ENCODE peak calls at places on chromosomes 4 and X, in seven cellular contexts. One of them, this sample, is unnamed.

GRCh38 chrX:44400588-44400987 is 57.1 kb upstream of the EFHC2 start:
- DNase-seq in WERI-Rb-1: no peak
- DNase-seq in upper lobe of left lung: no peak
- DNase-seq in AG04450: peak; percentile 80
- DNase-seq in coronary artery: no peak
- DNase-seq in H9: no peak
- DNase-seq in PC-9: peak; percentile 64
- DNase-seq in this sample: no peak

GRCh38 chr4:141686929-141687328 is 50.5 kb downstream of the IL15 start:
- DNase-seq in WERI-Rb-1: no peak
- DNase-seq in upper lobe of left lung: no peak
- DNase-seq in AG04450: no peak
- DNase-seq in coronary artery: no peak
- DNase-seq in H9: no peak
- DNase-seq in PC-9: no peak
- DNase-seq in this sample: no peak

GRCh38 chr4:8847764-8848163 is 23.9 kb downstream of the HMX1 start:
- DNase-seq in WERI-Rb-1: peak; percentile 48
- DNase-seq in upper lobe of left lung: no peak
- DNase-seq in AG04450: no peak
- DNase-seq in coronary artery: peak; percentile 16
- DNase-seq in H9: peak; percentile 26
- DNase-seq in PC-9: no peak
- DNase-seq in this sample: no peak

GRCh38 chrX:46561931-46562721 is 11.4 kb upstream of the CHST7 start:
- DNase-seq in WERI-Rb-1: no peak
- DNase-seq in upper lobe of left lung: peak; percentile 64
- DNase-seq in AG04450: no peak
- DNase-seq in coronary artery: no peak
- DNase-seq in H9: no peak
- DNase-seq in PC-9: no peak
- DNase-seq in this sample: peak; percentile 32

GRCh38 chrX:20265221-20265725 is 1.4 kb downstream of the RPS6KA3 start:
- DNase-seq in WERI-Rb-1: peak; percentile 31
- DNase-seq in upper lobe of left lung: peak; percentile 77
- DNase-seq in AG04450: peak; percentile 60
- DNase-seq in coronary artery: peak; percentile 79
- DNase-seq in H9: peak; percentile 42
- DNase-seq in PC-9: peak; percentile 49
- DNase-seq in this sample: peak; percentile 40

GRCh38 chr4:143377635-143378099 is 41.0 kb downstream of the GAB1 start:
- DNase-seq in WERI-Rb-1: no peak
- DNase-seq in upper lobe of left lung: no peak
- DNase-seq in AG04450: no peak
- DNase-seq in coronary artery: no peak
- DNase-seq in H9: no peak
- DNase-seq in PC-9: no peak
- DNase-seq in this sample: no peak

GRCh38 chr4:70158576-70158975 is 4.5 kb downstream of the PRR27 start:
- DNase-seq in WERI-Rb-1: no peak
- DNase-seq in upper lobe of left lung: no peak
- DNase-seq in AG04450: no peak
- DNase-seq in coronary artery: no peak
- DNase-seq in H9: no peak
- DNase-seq in PC-9: no peak
- DNase-seq in this sample: no peak

GRCh38 chr4:42282081-42282901 is 115.0 kb upstream of the SHISA3 start:
- DNase-seq in WERI-Rb-1: peak; percentile 62
- DNase-seq in upper lobe of left lung: no peak
- DNase-seq in AG04450: peak; percentile 29
- DNase-seq in coronary artery: no peak
- DNase-seq in H9: peak; percentile 59
- DNase-seq in PC-9: no peak
- DNase-seq in this sample: no peak

GRCh38 chrX:86047174-86047991 is at the start of gene CHM:
- DNase-seq in WERI-Rb-1: peak; percentile 70
- DNase-seq in upper lobe of left lung: peak; percentile 66
- DNase-seq in AG04450: peak; percentile 45
- DNase-seq in coronary artery: peak; percentile 77
- DNase-seq in H9: peak; percentile 67
- DNase-seq in PC-9: peak; percentile 73
- DNase-seq in this sample: peak; percentile 19

GRCh38 chr4:87677731-87678130 is 27.7 kb downstream of the DMP1 start:
- DNase-seq in WERI-Rb-1: no peak
- DNase-seq in upper lobe of left lung: no peak
- DNase-seq in AG04450: no peak
- DNase-seq in coronary artery: no peak
- DNase-seq in H9: no peak
- DNase-seq in PC-9: no peak
- DNase-seq in this sample: peak; percentile 62

GRCh38 chr4:40309250-40309774 is 25.8 kb upstream of the CHRNA9 start:
- DNase-seq in WERI-Rb-1: peak; percentile 92
- DNase-seq in upper lobe of left lung: peak; percentile 93
- DNase-seq in AG04450: peak; percentile 56
- DNase-seq in coronary artery: peak; percentile 83
- DNase-seq in H9: peak; percentile 94
- DNase-seq in PC-9: peak; percentile 66
- DNase-seq in this sample: peak; percentile 88

GRCh38 chr4:1767770-1768366 is 25.2 kb upstream of the FGFR3 start:
- DNase-seq in WERI-Rb-1: peak; percentile 90
- DNase-seq in upper lobe of left lung: peak; percentile 68
- DNase-seq in AG04450: no peak
- DNase-seq in coronary artery: no peak
- DNase-seq in H9: peak; percentile 86
- DNase-seq in PC-9: no peak
- DNase-seq in this sample: no peak

GRCh38 chr4:90121961-90122748 is 5.0 kb upstream of the CCSER1 start:
- DNase-seq in WERI-Rb-1: no peak
- DNase-seq in upper lobe of left lung: no peak
- DNase-seq in AG04450: no peak
- DNase-seq in coronary artery: no peak
- DNase-seq in H9: no peak
- DNase-seq in PC-9: peak; percentile 49
- DNase-seq in this sample: no peak

GRCh38 chr4:138978600-138978999 is 37.0 kb upstream of the NOCT start:
- DNase-seq in WERI-Rb-1: no peak
- DNase-seq in upper lobe of left lung: no peak
- DNase-seq in AG04450: no peak
- DNase-seq in coronary artery: no peak
- DNase-seq in H9: no peak
- DNase-seq in PC-9: peak; percentile 79
- DNase-seq in this sample: no peak

GRCh38 chr4:134687646-134688628 is 486.3 kb upstream of the PABPC4L start:
- DNase-seq in WERI-Rb-1: no peak
- DNase-seq in upper lobe of left lung: peak; percentile 58
- DNase-seq in AG04450: no peak
- DNase-seq in coronary artery: no peak
- DNase-seq in H9: no peak
- DNase-seq in PC-9: no peak
- DNase-seq in this sample: no peak

GRCh38 chr4:23384741-23385140 is 505.1 kb downstream of the PPARGC1A start:
- DNase-seq in WERI-Rb-1: no peak
- DNase-seq in upper lobe of left lung: no peak
- DNase-seq in AG04450: no peak
- DNase-seq in coronary artery: no peak
- DNase-seq in H9: no peak
- DNase-seq in PC-9: no peak
- DNase-seq in this sample: no peak

GRCh38 chr4:186150926-186151325 is 40.4 kb upstream of the CYP4V2 start:
- DNase-seq in WERI-Rb-1: no peak
- DNase-seq in upper lobe of left lung: no peak
- DNase-seq in AG04450: no peak
- DNase-seq in coronary artery: no peak
- DNase-seq in H9: no peak
- DNase-seq in PC-9: no peak
- DNase-seq in this sample: no peak

GRCh38 chr4:38082424-38083374 is 122.5 kb downstream of the PTTG2 start:
- DNase-seq in WERI-Rb-1: no peak
- DNase-seq in upper lobe of left lung: peak; percentile 30
- DNase-seq in AG04450: peak; percentile 70
- DNase-seq in coronary artery: no peak
- DNase-seq in H9: no peak
- DNase-seq in PC-9: peak; percentile 36
- DNase-seq in this sample: no peak

GRCh38 chr4:156158747-156159146 is 205.1 kb upstream of the CTSO start:
- DNase-seq in WERI-Rb-1: no peak
- DNase-seq in upper lobe of left lung: no peak
- DNase-seq in AG04450: no peak
- DNase-seq in coronary artery: no peak
- DNase-seq in H9: no peak
- DNase-seq in PC-9: no peak
- DNase-seq in this sample: no peak

GRCh38 chr4:42515156-42515884 is 118.0 kb downstream of the SHISA3 start:
- DNase-seq in WERI-Rb-1: no peak
- DNase-seq in upper lobe of left lung: no peak
- DNase-seq in AG04450: no peak
- DNase-seq in coronary artery: no peak
- DNase-seq in H9: no peak
- DNase-seq in PC-9: no peak
- DNase-seq in this sample: no peak

GRCh38 chr4:15378055-15378454 is 49.8 kb upstream of the C1QTNF7 start:
- DNase-seq in WERI-Rb-1: no peak
- DNase-seq in upper lobe of left lung: no peak
- DNase-seq in AG04450: no peak
- DNase-seq in coronary artery: no peak
- DNase-seq in H9: no peak
- DNase-seq in PC-9: no peak
- DNase-seq in this sample: no peak

GRCh38 chr4:18227880-18228279 is 206.3 kb upstream of the LCORL start:
- DNase-seq in WERI-Rb-1: peak; percentile 86
- DNase-seq in upper lobe of left lung: no peak
- DNase-seq in AG04450: no peak
- DNase-seq in coronary artery: no peak
- DNase-seq in H9: no peak
- DNase-seq in PC-9: no peak
- DNase-seq in this sample: no peak

GRCh38 chr4:48112017-48112667 is 21.9 kb downstream of the TXK start:
- DNase-seq in WERI-Rb-1: no peak
- DNase-seq in upper lobe of left lung: no peak
- DNase-seq in AG04450: no peak
- DNase-seq in coronary artery: no peak
- DNase-seq in H9: no peak
- DNase-seq in PC-9: no peak
- DNase-seq in this sample: no peak

GRCh38 chrX:2311483-2311882 is 189.3 kb downstream of the DHRSX start:
- DNase-seq in WERI-Rb-1: peak; percentile 72
- DNase-seq in upper lobe of left lung: no peak
- DNase-seq in AG04450: no peak
- DNase-seq in coronary artery: no peak
- DNase-seq in H9: peak; percentile 68
- DNase-seq in PC-9: no peak
- DNase-seq in this sample: no peak

GRCh38 chr4:159175989-159176375 is 73.1 kb downstream of the RAPGEF2 start:
- DNase-seq in WERI-Rb-1: no peak
- DNase-seq in upper lobe of left lung: no peak
- DNase-seq in AG04450: no peak
- DNase-seq in coronary artery: no peak
- DNase-seq in H9: no peak
- DNase-seq in PC-9: no peak
- DNase-seq in this sample: no peak

GRCh38 chr4:63607186-63607872 is 801.9 kb downstream of the TECRL start:
- DNase-seq in WERI-Rb-1: no peak
- DNase-seq in upper lobe of left lung: no peak
- DNase-seq in AG04450: no peak
- DNase-seq in coronary artery: no peak
- DNase-seq in H9: no peak
- DNase-seq in PC-9: no peak
- DNase-seq in this sample: no peak

GRCh38 chr4:81635747-81636146 is 164.0 kb upstream of the RASGEF1B start:
- DNase-seq in WERI-Rb-1: no peak
- DNase-seq in upper lobe of left lung: peak; percentile 84
- DNase-seq in AG04450: no peak
- DNase-seq in coronary artery: no peak
- DNase-seq in H9: no peak
- DNase-seq in PC-9: peak; percentile 78
- DNase-seq in this sample: no peak

GRCh38 chrX:41491267-41492004 is 44.3 kb downstream of the NYX start:
- DNase-seq in WERI-Rb-1: no peak
- DNase-seq in upper lobe of left lung: peak; percentile 64
- DNase-seq in AG04450: peak; percentile 78
- DNase-seq in coronary artery: no peak
- DNase-seq in H9: peak; percentile 61
- DNase-seq in PC-9: peak; percentile 86
- DNase-seq in this sample: no peak

GRCh38 chrX:130260316-130260715 is 8.4 kb downstream of the ZNF280C start:
- DNase-seq in WERI-Rb-1: no peak
- DNase-seq in upper lobe of left lung: no peak
- DNase-seq in AG04450: no peak
- DNase-seq in coronary artery: no peak
- DNase-seq in H9: no peak
- DNase-seq in PC-9: no peak
- DNase-seq in this sample: no peak

GRCh38 chr4:67934628-67935027 is 28.7 kb downstream of the TMPRSS11A start:
- DNase-seq in WERI-Rb-1: no peak
- DNase-seq in upper lobe of left lung: no peak
- DNase-seq in AG04450: no peak
- DNase-seq in coronary artery: no peak
- DNase-seq in H9: no peak
- DNase-seq in PC-9: no peak
- DNase-seq in this sample: no peak

GRCh38 chr4:108141213-108142045 is 27.3 kb downstream of the LEF1 start:
- DNase-seq in WERI-Rb-1: no peak
- DNase-seq in upper lobe of left lung: no peak
- DNase-seq in AG04450: no peak
- DNase-seq in coronary artery: no peak
- DNase-seq in H9: no peak
- DNase-seq in PC-9: no peak
- DNase-seq in this sample: no peak
- H3K27ac ChIP-seq in WERI-Rb-1: no peak overlapping the region
- H3K27ac ChIP-seq in upper lobe of left lung: no peak overlapping the region
- H3K27ac ChIP-seq in AG04450: no peak overlapping the region
- H3K27ac ChIP-seq in coronary artery: no peak overlapping the region
- H3K27ac ChIP-seq in H9: no peak overlapping the region
- H3K27ac ChIP-seq in PC-9: no peak overlapping the region
- H3K27ac ChIP-seq in this sample: no peak overlapping the region

GRCh38 chr4:107834241-107834856 is 9.6 kb downstream of the SGMS2 start:
- DNase-seq in WERI-Rb-1: no peak
- DNase-seq in upper lobe of left lung: no peak
- DNase-seq in AG04450: no peak
- DNase-seq in coronary artery: no peak
- DNase-seq in H9: no peak
- DNase-seq in PC-9: peak; percentile 49
- DNase-seq in this sample: no peak
- H3K27ac ChIP-seq in WERI-Rb-1: no peak overlapping the region
- H3K27ac ChIP-seq in upper lobe of left lung: no peak overlapping the region
- H3K27ac ChIP-seq in AG04450: no peak overlapping the region
- H3K27ac ChIP-seq in coronary artery: no peak overlapping the region
- H3K27ac ChIP-seq in H9: no peak overlapping the region
- H3K27ac ChIP-seq in PC-9: no peak overlapping the region
- H3K27ac ChIP-seq in this sample: no peak overlapping the region

GRCh38 chrX:16665089-16665488 is 15.1 kb downstream of the S100G start:
- DNase-seq in WERI-Rb-1: no peak
- DNase-seq in upper lobe of left lung: no peak
- DNase-seq in AG04450: no peak
- DNase-seq in coronary artery: no peak
- DNase-seq in H9: no peak
- DNase-seq in PC-9: no peak
- DNase-seq in this sample: no peak
- H3K27ac ChIP-seq in WERI-Rb-1: no peak overlapping the region
- H3K27ac ChIP-seq in upper lobe of left lung: no peak overlapping the region
- H3K27ac ChIP-seq in AG04450: peak overlapping the region; percentile 61
- H3K27ac ChIP-seq in coronary artery: no peak overlapping the region
- H3K27ac ChIP-seq in H9: no peak overlapping the region
- H3K27ac ChIP-seq in PC-9: no peak overlapping the region
- H3K27ac ChIP-seq in this sample: no peak overlapping the region

GRCh38 chr4:95980877-95981360 is 141.0 kb downstream of the PDHA2 start:
- DNase-seq in WERI-Rb-1: no peak
- DNase-seq in upper lobe of left lung: no peak
- DNase-seq in AG04450: no peak
- DNase-seq in coronary artery: no peak
- DNase-seq in H9: no peak
- DNase-seq in PC-9: no peak
- DNase-seq in this sample: no peak
- H3K27ac ChIP-seq in WERI-Rb-1: no peak overlapping the region
- H3K27ac ChIP-seq in upper lobe of left lung: no peak overlapping the region
- H3K27ac ChIP-seq in AG04450: no peak overlapping the region
- H3K27ac ChIP-seq in coronary artery: no peak overlapping the region
- H3K27ac ChIP-seq in H9: no peak overlapping the region
- H3K27ac ChIP-seq in PC-9: no peak overlapping the region
- H3K27ac ChIP-seq in this sample: no peak overlapping the region

This sample was measured in heart right ventricle.